ENCODE peak calls at places on chromosomes 6 and 20, in six cellular contexts. One of them, this sample, is unnamed.

GRCh38 chr6:30767158-30767943 is 23.0 kb upstream of the IER3 start:
- DNase-seq in H1: no peak
- DNase-seq in GM12878: peak
- DNase-seq in HepG2: no peak
- DNase-seq in K562: peak
- DNase-seq in SK-N-SH: no peak
- DNase-seq in this sample: no peak

GRCh38 chr6:148370171-148370570 is 27.5 kb downstream of the SASH1 start:
- DNase-seq in SK-N-SH: no peak
- DNase-seq in H1: no peak
- DNase-seq in GM12878: no peak
- DNase-seq in HepG2: no peak
- DNase-seq in K562: no peak
- DNase-seq in this sample: no peak

GRCh38 chr6:2791124-2792050 is 26.2 kb downstream of the WRNIP1 start:
- DNase-seq in K562: peak
- DNase-seq in HepG2: peak
- DNase-seq in SK-N-SH: peak
- DNase-seq in GM12878: peak
- DNase-seq in H1: no peak
- DNase-seq in this sample: peak

GRCh38 chr20:21291026-21291425 is 12.1 kb upstream of the XRN2 start:
- DNase-seq in SK-N-SH: no peak
- DNase-seq in H1: no peak
- DNase-seq in HepG2: no peak
- DNase-seq in K562: no peak
- DNase-seq in GM12878: no peak
- DNase-seq in this sample: no peak

GRCh38 chr20:39630215-39630614 is 668.1 kb downstream of the DHX35 start:
- DNase-seq in HepG2: no peak
- DNase-seq in H1: no peak
- DNase-seq in K562: no peak
- DNase-seq in SK-N-SH: peak
- DNase-seq in GM12878: no peak
- DNase-seq in this sample: no peak

GRCh38 chr6:118650500-118651281 is 700 bp downstream of the CEP85L start:
- DNase-seq in HepG2: no peak
- DNase-seq in H1: no peak
- DNase-seq in GM12878: no peak
- DNase-seq in SK-N-SH: peak
- DNase-seq in K562: peak
- DNase-seq in this sample: no peak

GRCh38 chr6:88763160-88763559 is 200.3 kb downstream of the RNGTT start:
- DNase-seq in HepG2: no peak
- DNase-seq in K562: no peak
- DNase-seq in GM12878: no peak
- DNase-seq in SK-N-SH: no peak
- DNase-seq in H1: no peak
- DNase-seq in this sample: no peak

GRCh38 chr6:155528982-155529453 is 73.4 kb upstream of the NOX3 start:
- DNase-seq in SK-N-SH: no peak
- DNase-seq in HepG2: peak
- DNase-seq in K562: no peak
- DNase-seq in H1: no peak
- DNase-seq in GM12878: no peak
- DNase-seq in this sample: no peak

GRCh38 chr6:158006821-158007570 is 25.3 kb downstream of the SYNJ2 start:
- DNase-seq in K562: no peak
- DNase-seq in SK-N-SH: no peak
- DNase-seq in HepG2: no peak
- DNase-seq in GM12878: no peak
- DNase-seq in H1: no peak
- DNase-seq in this sample: no peak

GRCh38 chr6:44012078-44012493 is 115.2 kb downstream of the MRPL14 start:
- DNase-seq in H1: no peak
- DNase-seq in SK-N-SH: no peak
- DNase-seq in HepG2: no peak
- DNase-seq in K562: no peak
- DNase-seq in GM12878: no peak
- DNase-seq in this sample: no peak

GRCh38 chr6:45026003-45026516 is 302.1 kb upstream of the RUNX2 start:
- DNase-seq in K562: no peak
- DNase-seq in GM12878: no peak
- DNase-seq in HepG2: peak
- DNase-seq in SK-N-SH: no peak
- DNase-seq in H1: no peak
- DNase-seq in this sample: no peak

GRCh38 chr20:31559704-31560093 is 45.4 kb upstream of the ID1 start:
- DNase-seq in H1: no peak
- DNase-seq in GM12878: no peak
- DNase-seq in K562: no peak
- DNase-seq in SK-N-SH: no peak
- DNase-seq in HepG2: no peak
- DNase-seq in this sample: no peak

GRCh38 chr6:159969204-159969912 is 476 bp downstream of the IGF2R start:
- DNase-seq in HepG2: no peak
- DNase-seq in SK-N-SH: peak
- DNase-seq in H1: no peak
- DNase-seq in K562: no peak
- DNase-seq in GM12878: no peak
- DNase-seq in this sample: no peak

GRCh38 chr6:117473401-117473800 is 9.1 kb upstream of the DCBLD1 start:
- DNase-seq in H1: no peak
- DNase-seq in SK-N-SH: no peak
- DNase-seq in HepG2: no peak
- DNase-seq in K562: no peak
- DNase-seq in GM12878: no peak
- DNase-seq in this sample: no peak

GRCh38 chr6:18861182-18861581 is 474.0 kb downstream of the RNF144B start:
- DNase-seq in GM12878: no peak
- DNase-seq in H1: no peak
- DNase-seq in SK-N-SH: no peak
- DNase-seq in K562: no peak
- DNase-seq in HepG2: no peak
- DNase-seq in this sample: no peak

GRCh38 chr6:43299338-43300293 is 1.6 kb downstream of the SLC22A7 start:
- DNase-seq in H1: no peak
- DNase-seq in SK-N-SH: peak
- DNase-seq in GM12878: no peak
- DNase-seq in K562: no peak
- DNase-seq in HepG2: no peak
- DNase-seq in this sample: no peak

GRCh38 chr6:2959909-2960719 is 11.3 kb downstream of the SERPINB6 start:
- DNase-seq in H1: no peak
- DNase-seq in K562: no peak
- DNase-seq in GM12878: no peak
- DNase-seq in HepG2: no peak
- DNase-seq in SK-N-SH: no peak
- DNase-seq in this sample: no peak

GRCh38 chr6:122568865-122569264 is 41.3 kb upstream of the PKIB start:
- DNase-seq in HepG2: no peak
- DNase-seq in GM12878: no peak
- DNase-seq in H1: no peak
- DNase-seq in SK-N-SH: no peak
- DNase-seq in K562: no peak
- DNase-seq in this sample: no peak

GRCh38 chr6:12582421-12583110 is 134.0 kb upstream of the PHACTR1 start:
- DNase-seq in H1: no peak
- DNase-seq in SK-N-SH: no peak
- DNase-seq in K562: no peak
- DNase-seq in HepG2: no peak
- DNase-seq in GM12878: no peak
- DNase-seq in this sample: no peak

GRCh38 chr6:150617062-150617461 is 17.4 kb downstream of the PLEKHG1 start:
- DNase-seq in H1: no peak
- DNase-seq in GM12878: no peak
- DNase-seq in SK-N-SH: no peak
- DNase-seq in HepG2: no peak
- DNase-seq in K562: no peak
- DNase-seq in this sample: no peak

GRCh38 chr6:22877946-22878705 is 308.8 kb downstream of the HDGFL1 start:
- DNase-seq in HepG2: no peak
- DNase-seq in SK-N-SH: no peak
- DNase-seq in GM12878: no peak
- DNase-seq in H1: peak
- DNase-seq in K562: no peak
- DNase-seq in this sample: no peak
- TF ChIP-seq SIN3A in HepG2: no peak
- TF ChIP-seq SIN3A in SK-N-SH: no peak
- TF ChIP-seq SIN3A in GM12878: no peak
- TF ChIP-seq SIN3A in H1: no peak
- TF ChIP-seq SIN3A in K562: no peak
- TF ChIP-seq SIN3A in this sample: no peak

DNA sequence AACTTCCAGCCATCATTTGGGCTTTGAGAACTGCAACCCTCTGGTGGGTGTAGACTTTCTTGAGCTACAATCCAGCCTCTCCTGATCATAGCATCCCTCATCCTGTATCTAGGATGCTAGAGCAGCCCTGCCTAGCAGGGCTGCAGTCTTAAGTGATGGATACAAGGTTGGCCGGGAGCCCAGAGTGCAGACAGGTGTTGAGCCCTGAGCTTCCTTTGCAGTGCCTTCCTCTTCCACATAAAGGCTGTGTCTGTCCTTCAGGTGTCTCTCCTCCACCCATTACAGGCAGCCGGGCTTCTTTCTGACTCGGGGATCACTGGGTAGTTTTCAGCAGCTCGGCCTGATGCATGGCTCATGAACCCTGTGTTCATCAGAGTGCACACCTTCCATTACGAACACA is 424.4 kb downstream of the PREX1 start:
- DNase-seq in GM12878: no peak
- DNase-seq in H1: no peak
- DNase-seq in HepG2: no peak
- DNase-seq in SK-N-SH: no peak
- DNase-seq in K562: no peak
- DNase-seq in this sample: no peak
- TF ChIP-seq JUND in GM12878: no peak
- TF ChIP-seq JUND in H1: no peak
- TF ChIP-seq JUND in HepG2: no peak
- TF ChIP-seq JUND in SK-N-SH: no peak
- TF ChIP-seq JUND in K562: no peak
- TF ChIP-seq JUND in this sample: no peak

DNA sequence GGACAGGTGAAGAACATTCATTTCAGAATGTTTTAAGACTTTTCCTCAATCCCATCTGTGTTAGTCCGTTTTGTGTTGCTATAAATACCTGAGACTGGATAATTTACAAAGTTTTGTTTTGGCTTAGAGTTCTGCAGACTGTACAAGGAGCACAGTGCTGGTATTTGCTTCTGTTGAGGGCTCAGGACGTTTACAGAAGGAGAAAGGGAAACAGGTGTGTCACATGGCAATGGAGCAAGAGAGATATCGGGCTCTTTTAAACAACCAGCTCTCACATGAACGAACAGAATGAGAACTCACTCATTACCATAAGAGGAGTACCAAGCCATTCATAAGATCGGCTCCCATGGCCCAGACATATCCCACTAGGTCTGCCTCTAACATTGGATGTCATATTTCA is 16.7 kb downstream of the MAP7 start:
- DNase-seq in K562: no peak
- DNase-seq in SK-N-SH: no peak
- DNase-seq in H1: no peak
- DNase-seq in GM12878: no peak
- DNase-seq in HepG2: no peak
- DNase-seq in this sample: no peak
- TF ChIP-seq SIN3A in K562: no peak
- TF ChIP-seq SIN3A in SK-N-SH: no peak
- TF ChIP-seq SIN3A in H1: no peak
- TF ChIP-seq SIN3A in GM12878: no peak
- TF ChIP-seq SIN3A in HepG2: no peak
- TF ChIP-seq SIN3A in this sample: no peak

DNA sequence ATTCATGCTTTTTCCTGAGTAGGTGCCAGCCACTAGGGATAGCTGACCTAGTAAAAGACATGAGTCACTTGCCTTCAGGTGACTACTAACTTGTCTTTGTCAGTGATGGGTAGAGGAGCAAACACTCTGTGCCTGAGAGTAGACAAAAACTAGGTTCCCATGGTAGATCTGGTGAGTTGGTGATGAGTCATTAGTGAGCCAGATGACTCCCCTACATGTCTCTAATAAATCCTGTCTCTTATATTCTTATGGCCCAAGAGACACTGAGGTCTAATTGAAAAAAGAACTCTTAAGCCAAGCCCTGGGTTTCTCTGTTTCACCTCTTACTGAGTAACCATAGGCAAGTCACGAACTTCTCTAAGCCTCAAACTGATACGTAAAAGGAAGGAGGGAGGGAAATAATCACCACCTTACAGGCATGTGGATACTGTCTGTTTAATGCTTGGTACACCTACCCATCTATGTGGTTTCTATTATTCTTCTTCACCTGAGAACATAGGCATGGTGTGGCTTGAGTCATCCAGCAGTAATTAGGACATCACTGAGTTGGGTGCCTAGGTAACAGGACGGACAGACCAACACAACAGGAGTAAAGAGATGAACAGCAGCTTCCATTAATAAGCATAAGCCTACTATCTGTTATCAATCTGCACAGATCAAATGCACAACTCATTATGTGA is 20.3 kb downstream of the TTPAL start:
- DNase-seq in GM12878: no peak
- DNase-seq in HepG2: no peak
- DNase-seq in H1: no peak
- DNase-seq in K562: no peak
- DNase-seq in SK-N-SH: no peak
- DNase-seq in this sample: peak
- TF ChIP-seq JUND in GM12878: no peak
- TF ChIP-seq JUND in HepG2: no peak
- TF ChIP-seq JUND in H1: no peak
- TF ChIP-seq JUND in K562: no peak
- TF ChIP-seq JUND in SK-N-SH: peak
- TF ChIP-seq JUND in this sample: peak

This sample was measured in HCT116.